ENCODE peak calls at places on chromosomes 16 and 17, in ten cellular contexts. K is body of pancreas, M is foreskin fibroblast, N is right lobe of liver, D is fibroblast of villous mesenchyme, X is fibroblast of lung, R is AG09309, P is MM.1S, B is right atrium auricular region, A is A549. T is an unnamed sample.

GRCh38 chr17:7004398-7005253 is 7.8 kb upstream of the RNASEK start:
- DNase-seq in K (no peak), M (peak; percentile 74), N (no peak), D (peak; percentile 51), X (no peak), R (no peak), P (peak; percentile 72), B (no peak), A (peak; percentile 85), T (peak; percentile 62)

GRCh38 chr16:54063374-54063773 is 223.2 kb downstream of the IRX3 start:
- DNase-seq in K (no peak), M (no peak), N (no peak), D (no peak), X (no peak), R (no peak), P (no peak), B (no peak), A (no peak), T (peak; percentile 41)

GRCh38 chr17:10034719-10035475 is 129.8 kb upstream of the RCVRN start:
- DNase-seq in K (no peak), M (no peak), N (no peak), D (no peak), X (no peak), R (no peak), P (no peak), B (no peak), A (no peak), T (no peak)

GRCh38 chr17:6496116-6496481 is 51.8 kb downstream of the PIMREG start:
- DNase-seq in K (no peak), M (no peak), N (peak; percentile 32), D (no peak), X (no peak), R (no peak), P (peak; percentile 67), B (no peak), A (no peak), T (no peak)

GRCh38 chr17:6506679-6507231 is 49.6 kb downstream of the PITPNM3 start:
- DNase-seq in K (no peak), M (peak; percentile 38), N (peak; percentile 25), D (no peak), X (peak; percentile 49), R (no peak), P (no peak), B (no peak), A (peak; percentile 82), T (peak; percentile 11)

GRCh38 chr16:30186782-30187555 is 3.6 kb downstream of the CORO1A start:
- DNase-seq in K (peak; percentile 76), M (peak; percentile 57), N (peak; percentile 69), D (peak; percentile 17), X (no peak), R (no peak), P (peak; percentile 52), B (no peak), A (peak; percentile 53), T (peak; percentile 51)

GRCh38 chr17:28554565-28554964 is 2.1 kb upstream of the UNC119 start:
- DNase-seq in K (no peak), M (no peak), N (no peak), D (no peak), X (no peak), R (no peak), P (no peak), B (no peak), A (peak; percentile 53), T (no peak)

GRCh38 chr17:41223821-41224220 is 2.6 kb upstream of the KRTAP9-2 start:
- DNase-seq in K (no peak), M (peak; percentile 44), N (no peak), D (peak; percentile 35), X (no peak), R (peak; percentile 10), P (no peak), B (no peak), A (no peak), T (no peak)

GRCh38 chr17:12067425-12067824 is 46.7 kb downstream of the MAP2K4 start:
- DNase-seq in K (no peak), M (no peak), N (no peak), D (no peak), X (no peak), R (no peak), P (no peak), B (no peak), A (no peak), T (no peak)

GRCh38 chr17:81494984-81495383 is 17.6 kb downstream of the ACTG1 start:
- DNase-seq in K (no peak), M (no peak), N (no peak), D (no peak), X (no peak), R (no peak), P (no peak), B (no peak), A (peak; percentile 61), T (no peak)

GRCh38 chr17:73803867-73804539 is 159.8 kb upstream of the SDK2 start:
- DNase-seq in K (no peak), M (no peak), N (no peak), D (no peak), X (no peak), R (no peak), P (no peak), B (no peak), A (no peak), T (no peak)

DNA sequence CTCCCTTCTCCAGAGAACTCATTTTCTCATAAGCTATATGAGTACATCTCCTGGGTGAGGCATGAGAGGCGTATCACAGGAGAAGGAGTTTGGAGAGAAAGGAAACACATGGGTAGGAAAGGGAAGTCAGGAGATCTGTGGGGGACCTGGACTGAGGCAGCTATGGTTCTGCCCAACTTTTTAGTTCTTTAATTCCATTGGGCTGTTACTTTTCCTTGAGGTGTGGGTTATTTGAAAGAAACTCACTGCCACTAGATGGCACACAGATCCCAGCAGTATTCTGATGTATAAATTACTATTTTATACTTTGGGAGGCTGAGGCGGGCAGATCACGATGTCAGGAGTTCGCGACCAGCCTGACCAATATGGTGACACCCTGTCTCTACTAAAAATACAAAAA is 63.6 kb downstream of the NUP93 start:
- DNase-seq in K (no peak), M (peak; percentile 69), N (no peak), D (peak; percentile 65), X (no peak), R (no peak), P (peak; percentile 30), B (no peak), A (peak; percentile 52), T (peak; percentile 63)
- TF ChIP-seq CTCF in K (no peak), M (peak; percentile 32), N (peak; percentile 53), D (peak; percentile 64), X (peak; percentile 45), R (peak; percentile 57), P (peak; percentile 39), B (peak; percentile 15), A (peak; percentile 76), T (peak; percentile 37)

DNA sequence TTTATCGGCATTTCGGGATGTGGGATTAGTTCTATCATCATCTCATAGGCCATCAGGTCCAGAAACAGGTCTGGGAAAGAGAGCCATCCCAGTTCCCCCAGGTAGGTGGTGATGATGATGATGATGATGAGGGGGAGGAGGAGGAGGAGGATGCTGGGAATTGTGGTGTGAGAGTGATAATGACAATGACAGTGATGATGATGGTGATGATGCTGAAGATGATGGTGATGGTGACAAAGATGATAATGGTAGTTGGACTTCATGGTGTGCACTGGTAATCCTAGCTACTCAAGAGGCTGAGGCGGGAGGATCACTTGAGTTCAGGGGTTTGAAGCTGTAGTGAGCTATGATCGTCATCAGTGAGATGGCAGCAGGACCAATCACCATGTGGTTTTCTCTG is 16.3 kb upstream of the GCSH start:
- DNase-seq in K (no peak), M (no peak), N (no peak), D (no peak), X (no peak), R (no peak), P (no peak), B (no peak), A (no peak), T (no peak)
- H3K4me3 ChIP-seq in K (no peak overlapping the region), M (no peak overlapping the region), N (no peak overlapping the region), D (no peak overlapping the region), X (no peak overlapping the region), R (no peak overlapping the region), P (no peak overlapping the region), B (no peak overlapping the region), A (no peak overlapping the region), T (no peak overlapping the region)

DNA sequence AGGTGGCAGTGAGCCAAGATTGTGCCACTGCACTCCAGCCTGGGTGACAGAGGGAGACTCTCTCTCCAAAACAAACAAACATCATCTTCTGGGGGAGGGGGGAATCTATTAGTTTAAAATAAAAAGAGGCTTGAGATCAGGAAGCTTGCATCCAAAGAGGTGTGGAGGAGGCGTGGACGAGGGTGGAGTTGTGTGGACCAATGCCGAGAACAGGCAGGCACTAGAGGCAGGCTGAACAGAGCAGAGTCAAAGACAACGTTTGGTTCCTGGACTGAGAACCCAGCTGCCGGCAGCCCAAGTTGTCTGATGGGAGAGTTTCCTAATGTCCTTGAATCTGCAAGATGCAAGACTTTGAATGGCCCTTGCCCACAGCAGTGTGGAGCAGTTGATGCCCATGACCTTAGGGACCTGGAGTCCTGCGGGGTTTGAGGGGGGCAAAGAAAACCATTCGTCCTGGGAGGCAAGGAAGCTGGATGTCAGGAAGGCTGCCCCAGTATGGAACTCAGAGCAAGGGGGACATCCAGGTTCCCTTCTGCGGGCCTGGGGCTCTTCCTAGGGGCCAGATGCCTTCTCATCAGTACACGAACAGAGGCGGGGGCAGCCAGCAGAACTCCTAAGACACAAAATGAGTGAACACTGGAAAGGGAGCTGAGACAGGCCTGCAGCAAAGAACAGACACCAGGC is 9.2 kb downstream of the TBC1D16 start:
- DNase-seq in K (peak; percentile 69), M (no peak), N (peak; percentile 86), D (no peak), X (no peak), R (no peak), P (no peak), B (no peak), A (no peak), T (no peak)
- TF ChIP-seq CTCF in K (no peak), M (no peak), N (no peak), D (no peak), X (no peak), R (no peak), P (no peak), B (no peak), A (no peak), T (no peak)

GRCh38 chr17:44584498-44584897 is 27.2 kb downstream of the FZD2 start:
- DNase-seq in K (no peak), M (no peak), N (no peak), D (no peak), X (peak; percentile 72), R (no peak), P (no peak), B (no peak), A (no peak), T (no peak)

GRCh38 chr17:44585315-44585714 is 28.0 kb downstream of the FZD2 start:
- DNase-seq in K (no peak), M (no peak), N (no peak), D (no peak), X (peak; percentile 20), R (no peak), P (no peak), B (no peak), A (no peak), T (no peak)

GRCh38 chr17:44589316-44590071 is 32.2 kb downstream of the FZD2 start:
- DNase-seq in K (no peak), M (peak; percentile 79), N (no peak), D (no peak), X (peak; percentile 74), R (no peak), P (no peak), B (no peak), A (no peak), T (peak; percentile 23)

GRCh38 chr17:44591223-44591622 is 33.9 kb downstream of the FZD2 start:
- DNase-seq in K (no peak), M (peak; percentile 17), N (no peak), D (no peak), X (no peak), R (no peak), P (no peak), B (no peak), A (no peak), T (peak; percentile 10)

GRCh38 chr17:44587339-44587738 is 30.1 kb downstream of the FZD2 start:
- DNase-seq in K (no peak), M (peak; percentile 87), N (no peak), D (peak; percentile 97), X (peak; percentile 99), R (peak; percentile 75), P (no peak), B (peak; percentile 88), A (peak; percentile 97), T (peak; percentile 92)
- H3K4me3 ChIP-seq in K (no peak overlapping the region), M (no peak overlapping the region), N (no peak overlapping the region), D (no peak overlapping the region), X (no peak overlapping the region), R (no peak overlapping the region), P (no peak overlapping the region), B (no peak overlapping the region), A (no peak overlapping the region), T (no peak overlapping the region)

T was measured in cardiac fibroblast.